ENCODE peak calls at places on chromosomes 3 and 15, in eight cellular contexts. One of them, this sample, is unnamed.

GRCh38 chr3:189158034-189158433 is 13.7 kb upstream of the TPRG1 start:
- DNase-seq in HFF-Myc: no peak
- DNase-seq in activated T-cell treated with anti-CD3 and anti-CD28 coated beads, Interleukin-2, amount 50 U/mL, for 24 hours: no peak
- DNase-seq in glutamatergic neuron: no peak
- DNase-seq in AG04450: no peak
- DNase-seq in KBM-7: no peak
- DNase-seq in activated T-helper 9 cell treated with anti-CD3 and anti-CD28 coated beads, Interleukin-2, amount 50 U/mL, for 16 hours: no peak
- DNase-seq in NCI-H1105 treated with DMSO at 0.1 percent for 48 hours: no peak
- DNase-seq in this sample: no peak

GRCh38 chr3:193829781-193830180 is 236.8 kb downstream of the OPA1 start:
- DNase-seq in activated T-cell treated with anti-CD3 and anti-CD28 coated beads, Interleukin-2, amount 50 U/mL, for 24 hours: no peak
- DNase-seq in HFF-Myc: no peak
- DNase-seq in NCI-H1105 treated with DMSO at 0.1 percent for 48 hours: no peak
- DNase-seq in glutamatergic neuron: no peak
- DNase-seq in KBM-7: no peak
- DNase-seq in AG04450: no peak
- DNase-seq in activated T-helper 9 cell treated with anti-CD3 and anti-CD28 coated beads, Interleukin-2, amount 50 U/mL, for 16 hours: no peak
- DNase-seq in this sample: no peak

GRCh38 chr3:4223783-4224182 is 79.4 kb upstream of the SETMAR start:
- DNase-seq in AG04450: no peak
- DNase-seq in activated T-helper 9 cell treated with anti-CD3 and anti-CD28 coated beads, Interleukin-2, amount 50 U/mL, for 16 hours: no peak
- DNase-seq in NCI-H1105 treated with DMSO at 0.1 percent for 48 hours: no peak
- DNase-seq in HFF-Myc: no peak
- DNase-seq in glutamatergic neuron: no peak
- DNase-seq in activated T-cell treated with anti-CD3 and anti-CD28 coated beads, Interleukin-2, amount 50 U/mL, for 24 hours: no peak
- DNase-seq in KBM-7: no peak
- DNase-seq in this sample: no peak

GRCh38 chr15:47289667-47290066 is 427.6 kb upstream of the SEMA6D start:
- DNase-seq in glutamatergic neuron: peak; percentile 59
- DNase-seq in activated T-helper 9 cell treated with anti-CD3 and anti-CD28 coated beads, Interleukin-2, amount 50 U/mL, for 16 hours: no peak
- DNase-seq in NCI-H1105 treated with DMSO at 0.1 percent for 48 hours: no peak
- DNase-seq in AG04450: no peak
- DNase-seq in KBM-7: no peak
- DNase-seq in HFF-Myc: no peak
- DNase-seq in activated T-cell treated with anti-CD3 and anti-CD28 coated beads, Interleukin-2, amount 50 U/mL, for 24 hours: no peak
- DNase-seq in this sample: no peak

GRCh38 chr3:72134989-72135451 is 350.1 kb upstream of the PROK2 start:
- DNase-seq in activated T-cell treated with anti-CD3 and anti-CD28 coated beads, Interleukin-2, amount 50 U/mL, for 24 hours: peak; percentile 56
- DNase-seq in glutamatergic neuron: no peak
- DNase-seq in AG04450: no peak
- DNase-seq in KBM-7: peak; percentile 23
- DNase-seq in NCI-H1105 treated with DMSO at 0.1 percent for 48 hours: no peak
- DNase-seq in HFF-Myc: no peak
- DNase-seq in activated T-helper 9 cell treated with anti-CD3 and anti-CD28 coated beads, Interleukin-2, amount 50 U/mL, for 16 hours: no peak
- DNase-seq in this sample: no peak

GRCh38 chr15:47586653-47587224 is 130.6 kb upstream of the SEMA6D start:
- DNase-seq in AG04450: no peak
- DNase-seq in KBM-7: no peak
- DNase-seq in activated T-helper 9 cell treated with anti-CD3 and anti-CD28 coated beads, Interleukin-2, amount 50 U/mL, for 16 hours: no peak
- DNase-seq in glutamatergic neuron: no peak
- DNase-seq in HFF-Myc: no peak
- DNase-seq in activated T-cell treated with anti-CD3 and anti-CD28 coated beads, Interleukin-2, amount 50 U/mL, for 24 hours: no peak
- DNase-seq in NCI-H1105 treated with DMSO at 0.1 percent for 48 hours: peak; percentile 85
- DNase-seq in this sample: peak; percentile 57

GRCh38 chr15:99966815-99967214 is 233.6 kb upstream of the LYSMD4 start:
- DNase-seq in AG04450: no peak
- DNase-seq in activated T-cell treated with anti-CD3 and anti-CD28 coated beads, Interleukin-2, amount 50 U/mL, for 24 hours: no peak
- DNase-seq in glutamatergic neuron: no peak
- DNase-seq in NCI-H1105 treated with DMSO at 0.1 percent for 48 hours: no peak
- DNase-seq in KBM-7: no peak
- DNase-seq in activated T-helper 9 cell treated with anti-CD3 and anti-CD28 coated beads, Interleukin-2, amount 50 U/mL, for 16 hours: no peak
- DNase-seq in HFF-Myc: no peak
- DNase-seq in this sample: no peak

GRCh38 chr3:51935886-51936755 is 5.6 kb downstream of the RRP9 start:
- DNase-seq in activated T-cell treated with anti-CD3 and anti-CD28 coated beads, Interleukin-2, amount 50 U/mL, for 24 hours: no peak
- DNase-seq in glutamatergic neuron: no peak
- DNase-seq in KBM-7: no peak
- DNase-seq in NCI-H1105 treated with DMSO at 0.1 percent for 48 hours: no peak
- DNase-seq in activated T-helper 9 cell treated with anti-CD3 and anti-CD28 coated beads, Interleukin-2, amount 50 U/mL, for 16 hours: no peak
- DNase-seq in AG04450: no peak
- DNase-seq in HFF-Myc: no peak
- DNase-seq in this sample: no peak

GRCh38 chr3:39541917-39542329 is 74.4 kb downstream of the MOBP start:
- DNase-seq in AG04450: no peak
- DNase-seq in NCI-H1105 treated with DMSO at 0.1 percent for 48 hours: peak; percentile 13
- DNase-seq in glutamatergic neuron: no peak
- DNase-seq in KBM-7: peak; percentile 3
- DNase-seq in activated T-helper 9 cell treated with anti-CD3 and anti-CD28 coated beads, Interleukin-2, amount 50 U/mL, for 16 hours: no peak
- DNase-seq in activated T-cell treated with anti-CD3 and anti-CD28 coated beads, Interleukin-2, amount 50 U/mL, for 24 hours: no peak
- DNase-seq in HFF-Myc: no peak
- DNase-seq in this sample: peak; percentile 50

GRCh38 chr3:14521611-14522010 is 18.5 kb downstream of the GRIP2 start:
- DNase-seq in AG04450: no peak
- DNase-seq in KBM-7: no peak
- DNase-seq in HFF-Myc: no peak
- DNase-seq in NCI-H1105 treated with DMSO at 0.1 percent for 48 hours: no peak
- DNase-seq in activated T-helper 9 cell treated with anti-CD3 and anti-CD28 coated beads, Interleukin-2, amount 50 U/mL, for 16 hours: no peak
- DNase-seq in activated T-cell treated with anti-CD3 and anti-CD28 coated beads, Interleukin-2, amount 50 U/mL, for 24 hours: no peak
- DNase-seq in glutamatergic neuron: peak; percentile 6
- DNase-seq in this sample: no peak

GRCh38 chr3:138774529-138775253 is 60.0 kb downstream of the PIK3CB start:
- DNase-seq in KBM-7: peak; percentile 58
- DNase-seq in NCI-H1105 treated with DMSO at 0.1 percent for 48 hours: peak; percentile 100
- DNase-seq in HFF-Myc: peak; percentile 99
- DNase-seq in activated T-cell treated with anti-CD3 and anti-CD28 coated beads, Interleukin-2, amount 50 U/mL, for 24 hours: no peak
- DNase-seq in AG04450: peak; percentile 98
- DNase-seq in activated T-helper 9 cell treated with anti-CD3 and anti-CD28 coated beads, Interleukin-2, amount 50 U/mL, for 16 hours: no peak
- DNase-seq in glutamatergic neuron: no peak
- DNase-seq in this sample: peak; percentile 45

GRCh38 chr15:57915827-57916531 is 149.5 kb downstream of the ALDH1A2 start:
- DNase-seq in AG04450: no peak
- DNase-seq in NCI-H1105 treated with DMSO at 0.1 percent for 48 hours: no peak
- DNase-seq in glutamatergic neuron: no peak
- DNase-seq in activated T-helper 9 cell treated with anti-CD3 and anti-CD28 coated beads, Interleukin-2, amount 50 U/mL, for 16 hours: no peak
- DNase-seq in activated T-cell treated with anti-CD3 and anti-CD28 coated beads, Interleukin-2, amount 50 U/mL, for 24 hours: no peak
- DNase-seq in HFF-Myc: no peak
- DNase-seq in KBM-7: no peak
- DNase-seq in this sample: no peak

GRCh38 chr3:49415931-49416601 is 3.8 kb downstream of the TCTA start:
- DNase-seq in HFF-Myc: no peak
- DNase-seq in activated T-cell treated with anti-CD3 and anti-CD28 coated beads, Interleukin-2, amount 50 U/mL, for 24 hours: peak; percentile 64
- DNase-seq in NCI-H1105 treated with DMSO at 0.1 percent for 48 hours: no peak
- DNase-seq in activated T-helper 9 cell treated with anti-CD3 and anti-CD28 coated beads, Interleukin-2, amount 50 U/mL, for 16 hours: peak; percentile 47
- DNase-seq in KBM-7: peak; percentile 78
- DNase-seq in AG04450: no peak
- DNase-seq in glutamatergic neuron: no peak
- DNase-seq in this sample: no peak

This sample was measured in NCI-H1417.